ENCODE peak calls at places on chromosomes 12 and 14, in seven cellular contexts. R is GM12878, O is breast epithelium, M is GM12892, F is transverse colon, K is suprapubic skin, V is K562. I is an unnamed sample.
A peak's percentile ranks its signal among the peaks of the same experiment; 100 is the strongest.

GRCh38 chr12:113476093-113476986 is 4.7 kb upstream of the LHX5 start:
- DNase-seq in R (no peak), O (no peak), M (no peak), F (no peak), K (no peak), V (no peak), I (peak; percentile 22)

GRCh38 chr14:71245659-71246361 is 338.6 kb downstream of the PCNX1 start:
- DNase-seq in R (no peak), O (no peak), M (no peak), F (no peak), K (no peak), V (no peak), I (no peak)

GRCh38 chr14:56349942-56350341 is 229.7 kb upstream of the TMEM260 start:
- DNase-seq in R (no peak), O (no peak), M (no peak), F (no peak), K (no peak), V (no peak), I (no peak)

GRCh38 chr14:24984846-24985589 is 64.9 kb downstream of the STXBP6 start:
- DNase-seq in R (no peak), O (no peak), M (no peak), F (peak; percentile 80), K (no peak), V (peak; percentile 8), I (no peak)

GRCh38 chr12:104769207-104769606 is 188.9 kb downstream of the SLC41A2 start:
- DNase-seq in R (no peak), O (no peak), M (no peak), F (no peak), K (no peak), V (no peak), I (no peak)

GRCh38 chr12:73308079-73308478 is 1035.9 kb downstream of the TRHDE start:
- DNase-seq in R (no peak), O (no peak), M (no peak), F (no peak), K (no peak), V (no peak), I (no peak)

GRCh38 chr12:75341873-75342272 is 7.4 kb downstream of the GLIPR1L1 start:
- DNase-seq in R (no peak), O (no peak), M (no peak), F (no peak), K (no peak), V (no peak), I (no peak)

GRCh38 chr12:70091021-70091521 is 152.2 kb upstream of the CNOT2 start:
- DNase-seq in R (no peak), O (no peak), M (no peak), F (no peak), K (no peak), V (peak; percentile 7), I (no peak)

GRCh38 chr14:74324945-74325361 is 22.2 kb upstream of the ABCD4 start:
- DNase-seq in R (no peak), O (no peak), M (no peak), F (no peak), K (no peak), V (peak; percentile 44), I (no peak)

GRCh38 chr12:42285431-42285830 is 40.5 kb downstream of the ZCRB1 start:
- DNase-seq in R (no peak), O (no peak), M (no peak), F (no peak), K (no peak), V (no peak), I (no peak)

GRCh38 chr12:96044017-96044985 is 8.9 kb upstream of the LTA4H start:
- DNase-seq in R (no peak), O (no peak), M (no peak), F (no peak), K (no peak), V (no peak), I (no peak)

GRCh38 chr14:97077253-97077653 is 280.1 kb downstream of the VRK1 start:
- DNase-seq in R (peak; percentile 30), O (no peak), M (no peak), F (peak; percentile 37), K (no peak), V (peak; percentile 37), I (peak; percentile 13)

GRCh38 chr12:125312471-125312870 is 247.2 kb downstream of the AACS start:
- DNase-seq in R (no peak), O (no peak), M (no peak), F (no peak), K (no peak), V (no peak), I (no peak)

GRCh38 chr14:61290686-61291085 is 9.5 kb upstream of the TMEM30B start:
- DNase-seq in R (no peak), O (no peak), M (no peak), F (no peak), K (no peak), V (no peak), I (no peak)

GRCh38 chr12:47079894-47080724 is at the start of gene AMIGO2:
- DNase-seq in R (no peak), O (no peak), M (no peak), F (peak; percentile 36), K (no peak), V (peak; percentile 57), I (no peak)

DNA sequence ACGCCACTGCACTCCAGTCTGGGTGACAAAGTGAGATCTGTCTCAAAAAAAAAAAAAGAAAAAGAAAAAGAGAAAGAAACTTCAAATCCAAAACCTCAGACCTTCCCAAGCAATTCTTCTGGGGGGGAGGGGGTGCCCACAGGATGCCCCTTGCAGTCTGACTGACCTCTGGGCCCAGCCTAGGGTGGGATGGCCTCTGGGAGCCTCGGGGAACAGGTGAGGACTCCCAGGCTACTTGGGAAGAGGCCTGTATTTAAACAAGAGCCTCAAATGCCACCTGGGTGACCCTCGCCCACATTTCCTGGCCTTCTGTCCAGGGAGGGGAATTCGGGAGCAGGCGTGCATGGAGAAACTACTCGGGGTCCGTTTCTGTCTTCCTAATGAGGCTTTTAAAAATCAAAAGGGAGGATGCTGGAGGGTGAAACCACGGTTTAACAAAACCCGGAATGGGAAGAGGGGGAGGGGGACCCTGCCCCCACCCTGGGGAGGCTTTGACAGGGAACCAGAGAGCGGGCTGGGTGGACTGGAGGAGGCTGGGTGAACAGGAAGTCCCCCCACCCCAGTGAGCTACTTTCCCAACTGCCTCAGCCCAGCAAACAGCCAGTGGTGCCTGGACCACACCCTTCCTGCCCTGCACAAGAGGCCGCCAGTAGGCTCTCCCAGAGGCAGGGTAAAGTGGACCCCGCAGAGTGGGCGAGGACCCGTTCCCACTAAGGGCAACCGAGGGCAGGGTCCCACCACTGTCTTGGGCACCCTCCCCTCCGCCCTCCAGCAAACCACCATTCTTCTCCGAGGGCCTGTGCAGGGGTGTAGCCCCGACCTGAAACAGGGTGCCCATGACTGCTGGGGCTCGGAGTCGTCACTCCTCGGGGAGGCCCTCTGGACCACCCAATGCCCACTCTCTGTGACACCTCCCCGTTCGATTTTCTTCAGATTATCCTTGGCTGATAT is 1.5 kb upstream of the FBRSL1 start:
- DNase-seq in R (no peak), O (no peak), M (no peak), F (peak; percentile 69), K (no peak), V (no peak), I (no peak)
- TF ChIP-seq POLR2AphosphoS5 in R (no peak), O (no peak), M (no peak), F (no peak), K (no peak), V (no peak), I (no peak)

GRCh38 chr12:68400231-68400829 is 68.2 kb upstream of the MDM1 start:
- DNase-seq in R (no peak), O (no peak), M (no peak), F (no peak), K (no peak), V (no peak), I (no peak)
- TF ChIP-seq POLR2A in R (no peak), O (no peak), M (no peak), F (no peak), K (no peak), V (no peak), I (no peak)

GRCh38 chr14:32367501-32367900 is 38.4 kb downstream of the AKAP6 start:
- DNase-seq in R (no peak), O (no peak), M (no peak), F (no peak), K (no peak), V (no peak), I (no peak)

GRCh38 chr14:32368107-32368506 is 39.0 kb downstream of the AKAP6 start:
- DNase-seq in R (no peak), O (no peak), M (no peak), F (no peak), K (no peak), V (no peak), I (no peak)

GRCh38 chr14:32366995-32367394 is 37.9 kb downstream of the AKAP6 start:
- DNase-seq in R (no peak), O (no peak), M (no peak), F (no peak), K (no peak), V (no peak), I (no peak)

GRCh38 chr14:32364941-32365340 is 35.8 kb downstream of the AKAP6 start:
- DNase-seq in R (no peak), O (no peak), M (no peak), F (no peak), K (no peak), V (no peak), I (no peak)

GRCh38 chr14:32366256-32366655 is 37.2 kb downstream of the AKAP6 start:
- DNase-seq in R (no peak), O (no peak), M (no peak), F (no peak), K (no peak), V (no peak), I (no peak)
- TF ChIP-seq POLR2AphosphoS5 in R (no peak), O (no peak), M (no peak), F (no peak), K (no peak), V (no peak), I (no peak)

GRCh38 chr12:56041579-56042429 is at the start of gene RPS26:
- DNase-seq in R (peak; percentile 98), O (peak; percentile 93), M (peak; percentile 63), F (peak; percentile 96), K (peak; percentile 97), V (peak; percentile 89), I (peak; percentile 64)
- TF ChIP-seq POLR2A in R (peak; percentile 100), O (peak; percentile 95), M (peak; percentile 100), F (peak; percentile 99), K (peak; percentile 91), V (peak; percentile 100), I (peak; percentile 100)

GRCh38 chr14:22558221-22558913 is 30.7 kb downstream of the DAD1 start:
- DNase-seq in R (no peak), O (no peak), M (no peak), F (no peak), K (no peak), V (no peak), I (no peak)
- TF ChIP-seq POLR2AphosphoS5 in R (peak; percentile 86), O (no peak), M (no peak), F (no peak), K (no peak), V (no peak), I (no peak)

GRCh38 chr14:101064718-101065117 is 161.2 kb upstream of the RTL1 start:
- DNase-seq in R (no peak), O (peak; percentile 27), M (no peak), F (no peak), K (peak; percentile 35), V (no peak), I (no peak)
- TF ChIP-seq POLR2A in R (no peak), O (no peak), M (no peak), F (no peak), K (no peak), V (no peak), I (no peak)